ENCODE peak calls at places on chromosomes 2 and 18, in four cellular contexts. T is thyroid gland, P is K562, U is WERI-Rb-1. Y is an unnamed sample. For H3K36me3, the result is how much of the 10 kb centered on the place peaks cover.

GRCh38 chr2:97011977-97012569 is 25.7 kb upstream of the FAM178B start:
- DNase-seq in T (peak), P (no peak), U (peak), Y (no peak)

GRCh38 chr2:88211809-88212154 is 41.6 kb downstream of the THNSL2 start:
- DNase-seq in T (no peak), P (no peak), U (no peak), Y (no peak)

GRCh38 chr18:56831988-56832387 is 180.8 kb downstream of the WDR7 start:
- DNase-seq in T (no peak), P (no peak), U (no peak), Y (no peak)

GRCh38 chr2:149877064-149877463 is 289.5 kb upstream of the MMADHC start:
- DNase-seq in T (no peak), P (no peak), U (no peak), Y (no peak)

GRCh38 chr2:40488101-40488598 is 36.3 kb upstream of the SLC8A1 start:
- DNase-seq in T (no peak), P (no peak), U (no peak), Y (no peak)

GRCh38 chr18:25349926-25350560 is 1.9 kb downstream of the ZNF521 start:
- DNase-seq in T (peak), P (no peak), U (no peak), Y (peak)

GRCh38 chr2:175698076-175698475 is 304.0 kb downstream of the LNPK start:
- DNase-seq in T (no peak), P (no peak), U (no peak), Y (no peak)

GRCh38 chr18:3012306-3012919 is 531 bp downstream of the LPIN2 start:
- DNase-seq in T (peak), P (peak), U (peak), Y (peak)

GRCh38 chr2:195756218-195756941 is 99.4 kb downstream of the SLC39A10 start:
- DNase-seq in T (no peak), P (no peak), U (no peak), Y (no peak)

DNA sequence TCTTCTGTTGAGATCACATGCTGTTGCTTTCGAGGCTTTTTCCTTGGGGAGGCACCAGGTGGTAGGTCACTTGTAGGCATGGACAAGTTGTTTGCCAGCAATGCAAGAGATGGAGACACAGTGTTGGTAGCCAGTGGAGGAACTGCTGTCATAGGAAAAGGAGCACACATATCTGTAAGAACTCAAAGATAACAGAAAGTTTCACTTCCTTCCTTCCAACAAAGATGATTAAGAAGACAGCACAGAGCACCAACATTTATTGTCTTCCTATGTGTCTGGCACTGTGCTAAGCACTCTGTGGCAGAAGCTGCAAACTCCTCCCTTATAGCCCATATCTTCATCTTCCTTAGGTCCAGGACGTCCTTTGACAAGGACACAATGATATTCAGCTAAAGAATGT is 64.5 kb upstream of the AMMECR1L start:
- DNase-seq in T (no peak), P (no peak), U (no peak), Y (no peak)
- H3K36me3 ChIP-seq in T (under half), P (half or more), U (half or more), Y (under half)

GRCh38 chr18:8632386-8632785 is 23.1 kb downstream of the RAB12 start:
- DNase-seq in T (no peak), P (no peak), U (no peak), Y (no peak)
- H3K36me3 ChIP-seq in T (under half), P (half or more), U (half or more), Y (under half)

DNA sequence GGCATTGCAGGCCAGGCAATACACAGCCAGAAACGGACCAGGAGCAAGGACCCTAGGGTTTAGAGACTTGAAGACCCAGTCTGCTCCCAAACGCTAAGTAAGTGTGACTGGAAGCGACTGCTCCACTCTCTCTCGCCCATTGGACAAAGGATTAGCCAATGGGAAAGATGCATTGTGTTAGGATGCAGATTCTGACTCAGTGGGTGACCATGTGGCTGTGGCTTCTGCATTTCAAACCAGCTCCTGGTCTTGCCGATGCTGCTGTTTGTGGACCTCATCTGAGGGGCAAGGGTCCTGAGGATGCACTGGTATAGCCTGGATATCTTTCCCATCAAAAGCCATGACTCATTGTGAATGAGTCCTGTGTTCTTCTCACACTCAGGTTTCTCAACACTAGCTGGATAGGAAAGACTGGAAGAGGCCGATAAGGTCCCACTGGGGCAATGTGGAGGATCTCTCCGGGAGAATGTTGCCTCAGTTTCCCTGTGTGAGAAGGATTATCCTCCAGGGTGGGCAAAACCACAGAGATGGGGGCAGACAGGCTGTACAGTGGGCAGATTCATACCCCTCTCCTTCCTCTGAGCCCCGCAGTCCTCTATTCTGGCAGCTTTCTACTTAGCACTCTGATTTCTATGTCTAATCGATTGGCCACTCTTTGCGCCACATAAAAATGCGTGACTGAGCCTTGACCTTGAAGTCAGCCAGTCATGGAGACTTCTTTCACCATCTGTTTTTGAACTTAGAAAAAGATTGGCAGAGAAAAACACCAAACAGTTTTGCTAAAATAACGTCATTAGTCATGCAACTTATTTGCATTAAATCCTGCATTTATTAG is 257.1 kb downstream of the PRKCE start:
- DNase-seq in T (no peak), P (no peak), U (no peak), Y (peak)
- H3K36me3 ChIP-seq in T (under half), P (under half), U (under half), Y (under half)

GRCh38 chr2:159720676-159721075 is 8.4 kb downstream of the MARCHF7 start:
- DNase-seq in T (no peak), P (no peak), U (no peak), Y (no peak)
- H3K36me3 ChIP-seq in T (under half), P (half or more), U (half or more), Y (under half)

GRCh38 chr2:241263061-241263460 is 52.4 kb downstream of the HDLBP start:
- DNase-seq in T (no peak), P (no peak), U (no peak), Y (peak)
- H3K36me3 ChIP-seq in T (half or more), P (half or more), U (half or more), Y (under half)

GRCh38 chr2:178628590-178628989 is 148.3 kb downstream of the PLEKHA3 start:
- DNase-seq in T (peak), P (no peak), U (no peak), Y (no peak)

GRCh38 chr2:178627401-178627800 is 147.1 kb downstream of the PLEKHA3 start:
- DNase-seq in T (no peak), P (no peak), U (no peak), Y (no peak)

GRCh38 chr2:178632729-178633128 is 152.5 kb downstream of the PLEKHA3 start:
- DNase-seq in T (no peak), P (no peak), U (no peak), Y (no peak)

DNA sequence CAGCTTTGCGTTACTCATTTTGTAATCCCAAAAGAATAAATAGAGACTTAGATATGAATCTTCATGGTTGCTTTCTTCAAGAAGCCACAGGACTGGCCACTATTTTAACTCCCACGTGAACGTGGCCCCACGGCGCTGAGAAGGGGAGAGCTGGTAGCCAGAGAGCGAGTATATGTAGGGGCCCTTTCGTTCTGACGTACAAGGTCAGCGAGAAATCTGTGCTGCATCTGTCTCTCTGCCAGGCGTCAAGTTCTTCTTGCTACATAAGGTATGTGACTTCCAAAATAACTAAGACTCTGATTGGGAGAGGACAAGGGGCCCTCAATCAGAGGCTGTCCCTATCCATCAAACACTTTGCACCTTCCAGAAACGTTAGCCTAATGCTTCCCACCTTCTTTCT is 149.2 kb downstream of the PLEKHA3 start:
- DNase-seq in T (no peak), P (no peak), U (no peak), Y (no peak)
- H3K36me3 ChIP-seq in T (under half), P (under half), U (under half), Y (under half)

DNA sequence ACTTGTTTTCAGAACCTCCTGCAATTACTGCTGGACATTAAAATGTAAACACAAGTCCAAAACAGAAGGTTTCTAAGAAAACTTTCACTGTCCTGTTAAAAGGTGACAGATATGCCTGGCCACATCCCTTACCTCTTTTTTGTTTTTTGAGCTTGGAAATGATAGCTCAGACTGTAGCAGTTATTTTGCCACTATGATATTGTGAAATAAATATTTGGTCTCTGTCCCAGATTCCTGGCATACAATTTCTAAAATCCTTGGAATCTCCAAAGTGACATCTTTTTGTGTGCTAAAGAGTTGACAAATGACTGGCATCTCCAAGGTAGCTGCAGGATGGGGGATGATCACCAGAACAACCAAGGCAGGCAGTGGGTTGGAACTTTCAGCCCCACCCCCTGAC is 16.8 kb downstream of the TPGS2 start:
- DNase-seq in T (no peak), P (no peak), U (no peak), Y (no peak)
- H3K36me3 ChIP-seq in T (under half), P (half or more), U (under half), Y (under half)

GRCh38 chr2:216365518-216365917 is 6.8 kb downstream of the MARCHF4 start:
- DNase-seq in T (no peak), P (no peak), U (no peak), Y (no peak)
- H3K36me3 ChIP-seq in T (under half), P (under half), U (under half), Y (under half)